ENCODE peak calls at places on chromosomes 5 and 9, in five cellular contexts. X, O, L, W and G are unnamed samples.

GRCh38 chr5:131109540-131110255 is 55.4 kb downstream of the HINT1 start:
- DNase-seq in L (peak; percentile 6), X (peak; percentile 38), W (no peak), O (no peak), G (no peak)

GRCh38 chr5:179130101-179130681 is 70.0 kb downstream of the ZNF354C start:
- DNase-seq in O (no peak), W (no peak), X (no peak), L (no peak), G (no peak)

GRCh38 chr5:131264453-131265200 is 774 bp downstream of the CDC42SE2 start:
- DNase-seq in X (peak; percentile 57), W (peak; percentile 52), L (no peak), O (peak; percentile 46), G (peak; percentile 71)

GRCh38 chr9:109012876-109013677 is at the start of gene CTNNAL1:
- DNase-seq in L (peak; percentile 95), O (peak; percentile 96), W (peak; percentile 94), X (peak; percentile 97), G (peak; percentile 98)

GRCh38 chr5:137735531-137736284 is at the start of gene KLHL3:
- DNase-seq in X (peak; percentile 48), W (peak; percentile 46), L (peak; percentile 39), O (peak; percentile 41), G (peak; percentile 67)

GRCh38 chr5:35029333-35029732 is 18.4 kb downstream of the AGXT2 start:
- DNase-seq in X (no peak), W (no peak), O (no peak), L (no peak), G (no peak)

GRCh38 chr9:130825051-130825651 is 9.9 kb upstream of the ABL1 start:
- DNase-seq in O (no peak), X (peak; percentile 42), W (no peak), L (peak; percentile 53), G (no peak)

GRCh38 chr9:91495450-91495849 is 71.8 kb upstream of the NFIL3 start:
- DNase-seq in L (no peak), O (no peak), X (no peak), W (no peak), G (no peak)

GRCh38 chr5:42579320-42579719 is 156.1 kb downstream of the GHR start:
- DNase-seq in X (no peak), L (no peak), W (no peak), O (no peak), G (no peak)

GRCh38 chr5:67426961-67427630 is 230.5 kb upstream of the CD180 start:
- DNase-seq in L (no peak), X (no peak), O (no peak), W (no peak), G (no peak)

GRCh38 chr9:20189871-20190270 is 401.0 kb upstream of the SLC24A2 start:
- DNase-seq in W (no peak), L (no peak), O (no peak), X (no peak), G (no peak)

GRCh38 chr5:166551384-166551783 is 1740.1 kb upstream of the WWC1 start:
- DNase-seq in X (no peak), W (no peak), O (no peak), L (no peak), G (no peak)

GRCh38 chr9:68895741-68896478 is 118.0 kb downstream of the PRKACG start:
- DNase-seq in L (no peak), O (no peak), W (no peak), X (no peak), G (no peak)

GRCh38 chr9:90053027-90053426 is 448.2 kb downstream of the GADD45G start:
- DNase-seq in X (no peak), L (no peak), O (no peak), W (no peak), G (no peak)

GRCh38 chr5:132134384-132134783 is 60.8 kb downstream of the CSF2 start:
- DNase-seq in L (no peak), X (no peak), O (no peak), W (no peak), G (no peak)

GRCh38 chr5:40838076-40838475 is 3.1 kb upstream of the RPL37 start:
- DNase-seq in L (no peak), W (no peak), O (no peak), X (no peak), G (no peak)

GRCh38 chr9:120402741-120403542 is 177.0 kb downstream of the CDK5RAP2 start:
- DNase-seq in X (no peak), L (no peak), O (no peak), W (no peak), G (no peak)

GRCh38 chr5:75045071-75045470 is 7.3 kb downstream of the GCNT4 start:
- DNase-seq in X (no peak), O (no peak), W (no peak), L (no peak), G (no peak)

GRCh38 chr9:13354733-13355132 is 75.2 kb upstream of the MPDZ start:
- DNase-seq in L (no peak), O (no peak), W (no peak), X (no peak), G (no peak)

GRCh38 chr9:13352451-13352979 is 73.0 kb upstream of the MPDZ start:
- DNase-seq in W (no peak), L (no peak), O (no peak), X (no peak), G (no peak)

DNA sequence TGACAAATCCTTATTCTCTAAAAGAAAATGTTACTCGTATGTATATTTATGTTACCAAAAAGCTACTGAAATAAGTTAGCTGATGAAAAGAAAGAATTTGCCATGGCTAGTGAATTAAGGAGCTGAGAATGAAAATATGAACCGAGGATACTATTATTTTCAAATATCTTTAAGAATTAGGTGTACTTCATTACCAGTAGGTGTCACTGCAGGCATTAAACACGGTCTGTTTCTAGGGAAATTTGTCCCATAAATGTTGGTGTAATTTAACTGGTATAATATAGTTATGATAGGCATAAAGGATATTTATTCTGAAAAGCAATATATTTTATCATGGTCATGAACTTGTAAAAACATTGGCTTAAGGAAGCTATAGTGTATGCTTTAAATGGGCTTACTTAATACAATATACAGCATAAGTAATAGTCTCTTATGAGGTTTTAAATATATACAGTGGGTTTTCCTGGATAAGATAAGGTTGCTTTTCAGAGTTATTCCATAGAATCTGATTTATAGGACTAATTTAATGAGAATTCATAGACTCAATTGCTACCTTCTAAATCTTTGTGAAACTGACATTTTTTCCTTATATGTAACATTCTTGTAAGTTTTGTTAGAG is 72.4 kb upstream of the MPDZ start:
- DNase-seq in O (no peak), L (peak; percentile 40), W (no peak), X (no peak), G (no peak)
- TF ChIP-seq CTCF in O (peak; percentile 22), L (peak; percentile 63), W (no peak), X (peak; percentile 9), G (no peak)

DNA sequence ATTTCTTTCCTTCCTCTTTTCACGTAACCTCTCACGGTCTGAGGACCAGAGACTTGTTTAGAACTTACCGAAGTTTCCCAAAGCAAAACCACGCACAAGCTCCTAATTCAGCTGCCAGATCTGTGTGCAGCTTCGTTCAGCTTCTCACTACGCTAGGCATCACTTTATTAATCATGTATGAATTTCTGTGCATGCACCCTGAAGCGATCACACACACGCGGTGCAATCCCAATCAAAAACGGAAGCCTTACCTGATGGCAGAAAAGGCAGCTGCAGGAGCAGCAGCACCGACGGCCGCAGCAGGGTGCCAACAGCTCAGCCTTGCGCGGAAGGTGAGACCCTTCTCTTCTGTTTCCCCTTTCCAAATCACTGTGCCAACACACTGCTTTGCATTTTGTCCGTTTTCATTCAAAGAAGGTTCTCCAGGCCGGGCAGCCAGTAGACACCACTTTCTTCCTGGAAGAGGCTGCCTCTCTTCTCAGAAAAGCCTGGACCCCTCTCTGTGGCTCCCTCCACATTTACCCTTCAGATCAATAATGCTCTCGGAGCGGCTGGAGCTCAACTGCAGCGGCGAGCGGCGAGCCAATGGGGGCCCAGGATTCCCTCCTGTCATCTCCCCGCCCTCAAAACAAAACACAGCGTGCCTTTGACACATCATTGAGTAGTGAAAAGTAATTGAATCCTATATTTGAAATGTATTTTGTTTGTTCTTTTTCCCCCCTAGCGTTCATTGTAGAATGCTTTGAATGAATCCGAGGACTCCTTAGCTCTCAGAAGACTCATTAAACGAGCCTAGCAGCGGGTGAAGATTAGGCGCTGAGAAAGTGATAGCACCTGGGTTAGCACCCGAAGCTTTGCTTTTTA is at the start of gene CDH12:
- DNase-seq in X (no peak), O (no peak), L (no peak), W (no peak), G (no peak)
- TF ChIP-seq CTCF in X (no peak), O (no peak), L (no peak), W (no peak), G (no peak)

GRCh38 chr5:115168829-115169391 is 798 bp downstream of the TRIM36 start:
- DNase-seq in X (peak; percentile 42), L (no peak), W (no peak), O (peak; percentile 27), G (no peak)

GRCh38 chr5:115170924-115171510 is 1.3 kb upstream of the TRIM36 start:
- DNase-seq in O (no peak), W (no peak), X (no peak), L (no peak), G (no peak)

GRCh38 chr5:115166744-115167393 is 2.8 kb downstream of the TRIM36 start:
- DNase-seq in X (no peak), L (no peak), O (no peak), W (no peak), G (no peak)

GRCh38 chr5:115170128-115170923 is 618 bp upstream of the TRIM36 start:
- DNase-seq in X (peak; percentile 51), W (no peak), L (no peak), O (no peak), G (no peak)

DNA sequence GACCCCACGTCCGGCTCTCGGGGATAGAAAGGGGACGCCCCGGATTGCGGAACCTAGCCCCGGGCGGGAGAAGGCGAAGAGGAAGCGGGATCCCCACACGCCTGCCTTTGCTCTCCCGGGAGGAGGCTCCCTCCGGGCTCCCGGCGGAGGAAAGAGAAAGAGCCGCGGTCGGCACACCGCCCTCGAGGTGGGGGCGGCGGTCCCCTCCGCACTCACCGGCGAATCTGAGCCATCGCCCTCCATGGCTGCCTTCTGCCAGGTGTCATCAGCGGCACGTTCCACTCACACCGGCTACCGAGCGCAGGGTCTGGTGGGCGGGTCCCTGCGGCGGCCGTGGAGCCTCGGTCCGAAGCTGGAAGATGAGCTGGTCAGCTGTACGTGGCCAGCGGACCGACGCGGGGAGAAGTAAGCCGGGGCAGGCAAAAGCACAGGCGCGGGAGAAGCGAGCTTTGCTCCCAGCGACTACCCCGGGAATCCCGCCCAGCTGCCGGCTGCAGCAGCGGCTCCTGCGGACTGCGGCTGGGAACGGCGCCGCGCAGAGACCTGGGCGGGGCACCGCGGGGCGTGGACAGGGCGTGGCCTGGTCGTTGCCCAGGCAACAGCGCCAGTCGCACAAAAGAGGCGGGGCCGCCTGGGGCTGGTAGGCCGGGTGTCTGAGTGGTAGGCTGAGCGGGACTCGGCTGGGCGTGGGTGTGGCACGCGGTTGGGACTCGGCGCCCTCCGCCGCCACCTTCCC is at the start of gene TRIM36:
- DNase-seq in L (peak; percentile 84), O (peak; percentile 96), W (peak; percentile 97), X (peak; percentile 97), G (peak; percentile 95)
- TF ChIP-seq CTCF in L (no peak), O (no peak), W (no peak), X (no peak), G (no peak)

GRCh38 chr5:9373586-9373985 is 172.3 kb downstream of the SEMA5A start:
- DNase-seq in W (no peak), O (no peak), L (no peak), X (no peak), G (no peak)

GRCh38 chr5:9380108-9380507 is 165.8 kb downstream of the SEMA5A start:
- DNase-seq in W (no peak), L (no peak), X (no peak), O (no peak), G (no peak)

GRCh38 chr5:9376363-9377117 is 169.3 kb downstream of the SEMA5A start:
- DNase-seq in L (no peak), O (no peak), W (no peak), X (no peak), G (no peak)

GRCh38 chr5:9370256-9370655 is 175.6 kb downstream of the SEMA5A start:
- DNase-seq in O (no peak), L (no peak), X (no peak), W (no peak), G (no peak)

GRCh38 chr5:9375756-9376155 is 170.1 kb downstream of the SEMA5A start:
- DNase-seq in O (no peak), X (no peak), W (no peak), L (no peak), G (no peak)
- TF ChIP-seq CTCF in O (no peak), X (no peak), W (no peak), L (no peak), G (no peak)